ENCODE peak calls at places on chromosome 19, in seven cellular contexts. N is mucosa of descending colon; E is kidney epithelial cell; K is DMS 273 treated with DMSO at 0.1 percent for 48 hours; W is stimulated activated CD8-positive, alpha-beta memory T cell treated with anti-CD3 and anti-CD28 coated beads, Interleukin-7, amount 100 ng/mL, for 4 hours; A is heart right ventricle; Z is activated naive CD8-positive, alpha-beta T cell treated with anti-CD3 and anti-CD28 coated beads, Interleukin-2, amount 50 U/mL, for 16 hours. U is an unnamed sample.

GRCh38 chr19:14434157-14434501 is 1.0 kb downstream of the PKN1 start:
- DNase-seq in E (no peak), N (no peak), K (no peak), A (no peak), W (no peak), Z (no peak), U (no peak)

GRCh38 chr19:49894879-49895565 is 1.7 kb downstream of the IL4I1 start:
- DNase-seq in K (no peak), E (no peak), N (no peak), W (no peak), A (no peak), Z (no peak), U (no peak)

GRCh38 chr19:5097331-5097930 is 128.5 kb downstream of the KDM4B start:
- DNase-seq in W (no peak), N (no peak), A (no peak), E (no peak), K (no peak), Z (no peak), U (no peak)

GRCh38 chr19:4068058-4068966 is 1.6 kb upstream of the ZBTB7A start:
- DNase-seq in A (no peak), N (peak; percentile 73), E (no peak), K (no peak), W (no peak), Z (no peak), U (no peak)

GRCh38 chr19:55070755-55071502 is 4.7 kb upstream of the EPS8L1 start:
- DNase-seq in Z (no peak), A (no peak), N (peak; percentile 80), E (no peak), W (no peak), K (no peak), U (peak; percentile 42)

GRCh38 chr19:29645911-29646310 is 19.4 kb upstream of the PLEKHF1 start:
- DNase-seq in Z (no peak), N (peak; percentile 6), A (peak; percentile 64), E (no peak), K (no peak), W (no peak), U (no peak)

GRCh38 chr19:55907746-55908145 is 24.4 kb downstream of the NLRP13 start:
- DNase-seq in N (no peak), K (no peak), W (no peak), A (no peak), E (no peak), Z (no peak), U (no peak)

GRCh38 chr19:2186071-2186846 is 22.5 kb downstream of the DOT1L start:
- DNase-seq in N (peak; percentile 59), W (no peak), E (no peak), A (peak; percentile 85), Z (no peak), K (no peak), U (no peak)

GRCh38 chr19:12187625-12188024 is 24.7 kb downstream of the ZNF136 start:
- DNase-seq in Z (no peak), N (no peak), A (no peak), K (no peak), E (no peak), W (no peak), U (no peak)

GRCh38 chr19:56350416-56351045 is 35.9 kb upstream of the ZSCAN5A start:
- DNase-seq in Z (peak; percentile 23), W (peak; percentile 34), E (no peak), N (peak; percentile 68), K (peak; percentile 19), A (no peak), U (no peak)

GRCh38 chr19:6723108-6723618 is 2.7 kb upstream of the C3 start:
- DNase-seq in Z (no peak), A (no peak), K (no peak), N (no peak), E (no peak), W (no peak), U (no peak)

GRCh38 chr19:2150794-2151338 is 500 bp downstream of the AP3D1 start:
- DNase-seq in K (no peak), W (no peak), N (peak; percentile 34), A (peak; percentile 34), E (no peak), Z (no peak), U (no peak)

GRCh38 chr19:3665681-3666544 is 34.4 kb downstream of the PIP5K1C start:
- DNase-seq in E (no peak), W (peak; percentile 36), Z (peak; percentile 57), K (no peak), A (peak; percentile 80), N (peak; percentile 79), U (peak; percentile 59)

GRCh38 chr19:22595918-22596341 is 38.2 kb upstream of the ZNF492 start:
- DNase-seq in N (peak; percentile 3), A (peak; percentile 68), K (no peak), Z (no peak), E (no peak), W (no peak), U (no peak)

GRCh38 chr19:7391218-7391670 is 42.5 kb downstream of the ARHGEF18 start:
- DNase-seq in W (no peak), Z (no peak), N (peak; percentile 52), K (no peak), A (no peak), E (peak; percentile 86), U (no peak)

GRCh38 chr19:18769989-18770528 is 21.0 kb downstream of the COMP start:
- DNase-seq in A (no peak), E (no peak), Z (no peak), W (no peak), K (no peak), N (no peak), U (no peak)

GRCh38 chr19:1884719-1885334 is 469 bp downstream of the ABHD17A start:
- DNase-seq in K (no peak), N (no peak), E (no peak), W (no peak), A (no peak), Z (no peak), U (peak; percentile 41)